ENCODE peak calls at places on chromosomes 16 and 17, in eight cellular contexts. I is upper lobe of left lung, L is testis, E is body of pancreas, T is IMR-90, U is lower leg skin, K is heart left ventricle, V is transverse colon. O is an unnamed sample.

GRCh38 chr17:5665164-5665563 is 80.9 kb upstream of the NLRP1 start:
- DNase-seq in I (no peak), K (no peak), L (no peak), V (no peak), E (no peak), T (no peak), U (no peak), O (no peak)

GRCh38 chr16:159136-159849 is 6.5 kb upstream of the HBM start:
- DNase-seq in T (no peak), U (no peak), V (no peak), K (no peak), L (no peak), I (no peak), E (no peak), O (no peak)

GRCh38 chr16:66152841-66153525 is 213.5 kb upstream of the CDH5 start:
- DNase-seq in K (no peak), L (no peak), T (peak; percentile 89), U (no peak), E (no peak), V (no peak), I (no peak), O (no peak)

GRCh38 chr17:39606434-39607056 is 1.2 kb downstream of the NEUROD2 start:
- DNase-seq in T (no peak), I (no peak), V (no peak), U (no peak), E (no peak), L (no peak), K (no peak), O (no peak)

GRCh38 chr16:79848739-79849518 is 248.4 kb upstream of the MAF start:
- DNase-seq in K (no peak), I (no peak), U (peak; percentile 49), L (no peak), V (no peak), T (no peak), E (no peak), O (no peak)

GRCh38 chr16:53822936-53823529 is 119.1 kb downstream of the FTO start:
- DNase-seq in U (no peak), T (no peak), E (no peak), K (no peak), L (no peak), I (no peak), V (no peak), O (no peak)

GRCh38 chr16:84795338-84796053 is 24.3 kb upstream of the CRISPLD2 start:
- DNase-seq in K (peak; percentile 81), L (peak; percentile 79), I (no peak), E (peak; percentile 57), U (peak; percentile 74), T (peak; percentile 100), V (peak; percentile 66), O (peak; percentile 73)

GRCh38 chr17:79916506-79916905 is 77.3 kb upstream of the CBX4 start:
- DNase-seq in L (no peak), K (peak; percentile 6), V (no peak), E (no peak), U (no peak), I (no peak), T (no peak), O (no peak)

GRCh38 chr17:71964559-71964958 is 156.3 kb upstream of the SOX9 start:
- DNase-seq in U (no peak), E (no peak), I (no peak), T (no peak), K (no peak), L (peak; percentile 30), V (no peak), O (no peak)

GRCh38 chr17:71963791-71964190 is 157.0 kb upstream of the SOX9 start:
- DNase-seq in I (no peak), E (no peak), V (no peak), L (no peak), K (no peak), T (no peak), U (no peak), O (no peak)

GRCh38 chr17:71966055-71966454 is 154.8 kb upstream of the SOX9 start:
- DNase-seq in I (no peak), U (no peak), V (no peak), E (no peak), K (no peak), L (no peak), T (no peak), O (no peak)

GRCh38 chr17:71969500-71969899 is 151.3 kb upstream of the SOX9 start:
- DNase-seq in K (no peak), U (no peak), I (no peak), T (no peak), E (no peak), L (no peak), V (no peak), O (no peak)

GRCh38 chr17:71966459-71967313 is 154.1 kb upstream of the SOX9 start:
- DNase-seq in I (no peak), K (peak; percentile 60), T (no peak), E (no peak), U (peak; percentile 63), V (no peak), L (no peak), O (no peak)
- TF ChIP-seq POLR2A in I (no peak), K (no peak), T (no peak), E (no peak), U (no peak), V (no peak), L (no peak), O (no peak)

GRCh38 chr17:63741251-63742049 is at the start of gene STRADA:
- DNase-seq in E (peak; percentile 100), V (peak; percentile 99), U (peak; percentile 99), L (peak; percentile 99), K (peak; percentile 99), T (peak; percentile 95), I (peak; percentile 100), O (peak; percentile 99)
- TF ChIP-seq POLR2A in E (peak; percentile 86), V (peak; percentile 95), U (peak; percentile 11), L (peak; percentile 32), K (peak; percentile 86), T (peak; percentile 53), I (no peak), O (peak; percentile 60)

GRCh38 chr17:74205274-74205673 is 1.8 kb downstream of the RPL38 start:
- DNase-seq in K (no peak), E (no peak), I (no peak), V (no peak), T (no peak), U (no peak), L (no peak), O (no peak)
- TF ChIP-seq POLR2A in K (no peak), E (no peak), I (no peak), V (no peak), T (no peak), U (no peak), L (no peak), O (no peak)

GRCh38 chr16:81645925-81646324 is 133.2 kb upstream of the PLCG2 start:
- DNase-seq in T (no peak), U (no peak), K (no peak), E (no peak), L (no peak), V (no peak), I (no peak), O (no peak)

GRCh38 chr16:81642943-81643342 is 136.1 kb upstream of the PLCG2 start:
- DNase-seq in E (no peak), U (no peak), K (no peak), L (no peak), I (no peak), V (no peak), T (no peak), O (no peak)

GRCh38 chr16:81646561-81646960 is 132.5 kb upstream of the PLCG2 start:
- DNase-seq in T (peak; percentile 84), K (no peak), I (no peak), V (no peak), U (no peak), L (no peak), E (no peak), O (no peak)

GRCh38 chr16:81647527-81647926 is 131.6 kb upstream of the PLCG2 start:
- DNase-seq in U (no peak), T (peak; percentile 84), E (no peak), K (no peak), V (no peak), L (no peak), I (no peak), O (peak; percentile 49)

GRCh38 chr16:81645303-81645702 is 133.8 kb upstream of the PLCG2 start:
- DNase-seq in V (peak; percentile 54), E (peak; percentile 95), K (peak; percentile 93), L (no peak), U (peak; percentile 60), I (peak; percentile 33), T (peak; percentile 85), O (peak; percentile 93)
- TF ChIP-seq POLR2A in V (no peak), E (no peak), K (no peak), L (no peak), U (no peak), I (no peak), T (no peak), O (peak; percentile 36)

DNA sequence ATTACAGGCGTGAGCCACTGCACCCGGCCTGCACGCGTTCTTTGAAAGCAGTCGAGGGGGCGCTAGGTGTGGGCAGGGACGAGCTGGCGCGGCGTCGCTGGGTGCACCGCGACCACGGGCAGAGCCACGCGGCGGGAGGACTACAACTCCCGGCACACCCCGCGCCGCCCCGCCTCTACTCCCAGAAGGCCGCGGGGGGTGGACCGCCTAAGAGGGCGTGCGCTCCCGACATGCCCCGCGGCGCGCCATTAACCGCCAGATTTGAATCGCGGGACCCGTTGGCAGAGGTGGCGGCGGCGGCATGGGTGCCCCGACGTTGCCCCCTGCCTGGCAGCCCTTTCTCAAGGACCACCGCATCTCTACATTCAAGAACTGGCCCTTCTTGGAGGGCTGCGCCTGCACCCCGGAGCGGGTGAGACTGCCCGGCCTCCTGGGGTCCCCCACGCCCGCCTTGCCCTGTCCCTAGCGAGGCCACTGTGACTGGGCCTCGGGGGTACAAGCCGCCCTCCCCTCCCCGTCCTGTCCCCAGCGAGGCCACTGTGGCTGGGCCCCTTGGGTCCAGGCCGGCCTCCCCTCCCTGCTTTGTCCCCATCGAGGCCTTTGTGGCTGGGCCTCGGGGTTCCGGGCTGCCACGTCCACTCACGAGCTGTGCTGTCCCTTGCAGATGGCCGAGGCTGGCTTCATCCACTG is at the start of gene BIRC5:
- DNase-seq in E (peak; percentile 88), L (peak; percentile 95), V (peak; percentile 92), I (peak; percentile 91), U (peak; percentile 70), T (peak; percentile 69), K (peak; percentile 88), O (peak; percentile 89)
- TF ChIP-seq POLR2A in E (no peak), L (no peak), V (no peak), I (no peak), U (no peak), T (no peak), K (peak; percentile 27), O (no peak)